ENCODE peak calls at places on chromosome 22, in five cellular contexts. F is thoracic aorta; V is H1; L is effector memory CD4-positive, alpha-beta T cell; R is germinal center. K is an unnamed sample.

GRCh38 chr22:49670610-49671330 is 156.9 kb downstream of the BRD1 start:
- DNase-seq in V (peak), F (no peak), L (no peak), R (peak), K (no peak)

GRCh38 chr22:39612811-39613548 is 42.4 kb downstream of the CACNA1I start:
- DNase-seq in L (no peak), R (no peak), V (no peak), F (no peak), K (no peak)

GRCh38 chr22:25347752-25348102 is 128.3 kb downstream of the CRYBB2 start:
- DNase-seq in V (no peak), L (no peak), R (no peak), F (no peak), K (no peak)

GRCh38 chr22:44881624-44882023 is 128.2 kb downstream of the PHF21B start:
- DNase-seq in R (no peak), V (no peak), L (no peak), F (no peak), K (no peak)

GRCh38 chr22:21641795-21642583 is at the start of gene SDF2L1:
- DNase-seq in R (peak), V (peak), L (peak), F (peak), K (peak)

GRCh38 chr22:48316245-48316875 is 1511.3 kb downstream of the BRD1 start:
- DNase-seq in V (no peak), L (no peak), R (no peak), F (no peak), K (no peak)

GRCh38 chr22:38316340-38317236 is 645 bp downstream of the CSNK1E start:
- DNase-seq in L (peak), V (peak), R (peak), F (no peak), K (peak)

GRCh38 chr22:31244943-31245451 is 32.9 kb downstream of the LIMK2 start:
- DNase-seq in L (no peak), V (no peak), F (no peak), R (no peak), K (no peak)

GRCh38 chr22:31083377-31083768 is 2.3 kb downstream of the SMTN start:
- DNase-seq in F (no peak), V (no peak), R (no peak), L (no peak), K (no peak)

GRCh38 chr22:39277135-39277607 is 32.4 kb upstream of the PDGFB start:
- DNase-seq in R (no peak), F (no peak), L (no peak), V (no peak), K (peak)

GRCh38 chr22:20437253-20438065 is at the start of gene SCARF2:
- DNase-seq in V (peak), R (no peak), F (no peak), L (no peak), K (no peak)

GRCh38 chr22:50607366-50608020 is 6.9 kb downstream of the MAPK8IP2 start:
- DNase-seq in F (no peak), R (no peak), V (no peak), L (no peak), K (no peak)

GRCh38 chr22:20439556-20439927 is 1.9 kb upstream of the SCARF2 start:
- DNase-seq in F (no peak), L (no peak), V (no peak), R (no peak), K (no peak)

GRCh38 chr22:44091021-44091721 is 67.1 kb downstream of the PARVB start:
- DNase-seq in F (no peak), R (no peak), L (no peak), V (no peak), K (no peak)

GRCh38 chr22:33529424-33530113 is 390.7 kb downstream of the LARGE1 start:
- DNase-seq in F (no peak), R (no peak), V (no peak), L (no peak), K (no peak)

GRCh38 chr22:25027959-25028840 is 75.7 kb downstream of the KIAA1671 start:
- DNase-seq in F (no peak), R (no peak), V (peak), L (no peak), K (no peak)

GRCh38 chr22:38218661-38219331 is 17.0 kb downstream of the MAFF start:
- DNase-seq in V (peak), R (no peak), F (peak), L (peak), K (peak)

GRCh38 chr22:45502215-45503070 is at the start of gene FBLN1:
- DNase-seq in R (no peak), V (peak), F (no peak), L (no peak), K (no peak)

GRCh38 chr22:26573026-26573662 is 16.8 kb downstream of the TPST2 start:
- DNase-seq in R (no peak), V (no peak), L (no peak), F (no peak), K (no peak)

GRCh38 chr22:48241658-48242057 is 1479.2 kb downstream of the TBC1D22A start:
- DNase-seq in L (no peak), R (no peak), F (no peak), V (peak), K (no peak)

GRCh38 chr22:30206964-30207363 is 39.6 kb downstream of the LIF start:
- DNase-seq in L (no peak), R (no peak), F (no peak), V (no peak), K (peak)

GRCh38 chr22:35066768-35067167 is 810 bp downstream of the ISX start:
- DNase-seq in F (no peak), L (no peak), R (no peak), V (no peak), K (no peak)

GRCh38 chr22:17109113-17109865 is 11.9 kb downstream of the TMEM121B start:
- DNase-seq in V (no peak), L (no peak), R (no peak), F (no peak), K (no peak)

GRCh38 chr22:49010086-49010863 is 817.4 kb downstream of the BRD1 start:
- DNase-seq in R (no peak), L (no peak), F (no peak), V (peak), K (no peak)

GRCh38 chr22:48052621-48052890 is 1290.1 kb downstream of the TBC1D22A start:
- DNase-seq in L (no peak), F (no peak), V (no peak), R (no peak), K (no peak)

GRCh38 chr22:42473484-42474193 is 41.4 kb upstream of the NFAM1 start:
- DNase-seq in R (peak), F (no peak), L (no peak), V (no peak), K (peak)

GRCh38 chr22:19880786-19881569 is 26.3 kb upstream of the GNB1L start:
- DNase-seq in F (no peak), V (peak), R (no peak), L (no peak), K (peak)

GRCh38 chr22:46593996-46594946 is 25.9 kb upstream of the GRAMD4 start:
- DNase-seq in V (no peak), R (no peak), F (no peak), L (no peak), K (no peak)